ENCODE peak calls at places on chromosome 19, in eight cellular contexts. One of them, this sample, is unnamed.

GRCh38 chr19:6740589-6741348 is 1.3 kb downstream of the TRIP10 start:
- DNase-seq in dorsolateral prefrontal cortex: no peak
- DNase-seq in fibroblast of pulmonary artery: no peak
- DNase-seq in cardiac fibroblast: peak
- DNase-seq in endothelial cell: peak
- DNase-seq in adrenal gland: peak
- DNase-seq in PC-3: peak
- DNase-seq in foreskin fibroblast: peak
- DNase-seq in this sample: peak

GRCh38 chr19:40217921-40218890 is at the start of gene TTC9B:
- DNase-seq in endothelial cell: peak
- DNase-seq in cardiac fibroblast: no peak
- DNase-seq in adrenal gland: no peak
- DNase-seq in foreskin fibroblast: peak
- DNase-seq in fibroblast of pulmonary artery: no peak
- DNase-seq in dorsolateral prefrontal cortex: peak
- DNase-seq in PC-3: no peak
- DNase-seq in this sample: no peak

GRCh38 chr19:1699386-1699785 is 47.0 kb upstream of the TCF3 start:
- DNase-seq in fibroblast of pulmonary artery: no peak
- DNase-seq in PC-3: no peak
- DNase-seq in endothelial cell: no peak
- DNase-seq in cardiac fibroblast: no peak
- DNase-seq in adrenal gland: no peak
- DNase-seq in foreskin fibroblast: no peak
- DNase-seq in dorsolateral prefrontal cortex: no peak
- DNase-seq in this sample: no peak

GRCh38 chr19:3366761-3367571 is 583 bp downstream of the NFIC start:
- DNase-seq in PC-3: peak
- DNase-seq in endothelial cell: no peak
- DNase-seq in cardiac fibroblast: no peak
- DNase-seq in foreskin fibroblast: peak
- DNase-seq in fibroblast of pulmonary artery: no peak
- DNase-seq in adrenal gland: peak
- DNase-seq in dorsolateral prefrontal cortex: no peak
- DNase-seq in this sample: peak

GRCh38 chr19:13090511-13091231 is 12.0 kb downstream of the LYL1 start:
- DNase-seq in dorsolateral prefrontal cortex: no peak
- DNase-seq in foreskin fibroblast: no peak
- DNase-seq in cardiac fibroblast: no peak
- DNase-seq in endothelial cell: no peak
- DNase-seq in fibroblast of pulmonary artery: no peak
- DNase-seq in adrenal gland: no peak
- DNase-seq in PC-3: no peak
- DNase-seq in this sample: no peak

GRCh38 chr19:6589711-6590457 is 1.1 kb downstream of the CD70 start:
- DNase-seq in fibroblast of pulmonary artery: no peak
- DNase-seq in PC-3: no peak
- DNase-seq in endothelial cell: no peak
- DNase-seq in adrenal gland: no peak
- DNase-seq in dorsolateral prefrontal cortex: no peak
- DNase-seq in cardiac fibroblast: no peak
- DNase-seq in foreskin fibroblast: no peak
- DNase-seq in this sample: no peak

GRCh38 chr19:35398570-35398969 is 27.7 kb downstream of the GPR42 start:
- DNase-seq in adrenal gland: no peak
- DNase-seq in foreskin fibroblast: no peak
- DNase-seq in PC-3: no peak
- DNase-seq in dorsolateral prefrontal cortex: no peak
- DNase-seq in endothelial cell: no peak
- DNase-seq in cardiac fibroblast: no peak
- DNase-seq in fibroblast of pulmonary artery: no peak
- DNase-seq in this sample: no peak

GRCh38 chr19:14511245-14511625 is 7.0 kb downstream of the DNAJB1 start:
- DNase-seq in dorsolateral prefrontal cortex: no peak
- DNase-seq in adrenal gland: no peak
- DNase-seq in fibroblast of pulmonary artery: no peak
- DNase-seq in endothelial cell: no peak
- DNase-seq in cardiac fibroblast: no peak
- DNase-seq in PC-3: peak
- DNase-seq in foreskin fibroblast: no peak
- DNase-seq in this sample: no peak

GRCh38 chr19:1102407-1103106 is 1.2 kb upstream of the GPX4 start:
- DNase-seq in adrenal gland: peak
- DNase-seq in foreskin fibroblast: peak
- DNase-seq in PC-3: peak
- DNase-seq in endothelial cell: no peak
- DNase-seq in dorsolateral prefrontal cortex: no peak
- DNase-seq in cardiac fibroblast: peak
- DNase-seq in fibroblast of pulmonary artery: peak
- DNase-seq in this sample: peak

GRCh38 chr19:48510421-48511268 is 990 bp downstream of the LMTK3 start:
- DNase-seq in cardiac fibroblast: peak
- DNase-seq in adrenal gland: peak
- DNase-seq in dorsolateral prefrontal cortex: peak
- DNase-seq in fibroblast of pulmonary artery: peak
- DNase-seq in foreskin fibroblast: peak
- DNase-seq in endothelial cell: peak
- DNase-seq in PC-3: peak
- DNase-seq in this sample: peak

GRCh38 chr19:3121821-3122511 is 13.9 kb upstream of the GNA15 start:
- DNase-seq in adrenal gland: no peak
- DNase-seq in PC-3: no peak
- DNase-seq in fibroblast of pulmonary artery: no peak
- DNase-seq in cardiac fibroblast: no peak
- DNase-seq in dorsolateral prefrontal cortex: no peak
- DNase-seq in endothelial cell: no peak
- DNase-seq in foreskin fibroblast: no peak
- DNase-seq in this sample: no peak

GRCh38 chr19:35977446-35978222 is 17.4 kb upstream of the SDHAF1 start:
- DNase-seq in cardiac fibroblast: no peak
- DNase-seq in endothelial cell: peak
- DNase-seq in PC-3: no peak
- DNase-seq in dorsolateral prefrontal cortex: no peak
- DNase-seq in fibroblast of pulmonary artery: no peak
- DNase-seq in foreskin fibroblast: no peak
- DNase-seq in adrenal gland: no peak
- DNase-seq in this sample: peak

GRCh38 chr19:38079926-38080380 is 144.1 kb downstream of the DPF1 start:
- DNase-seq in dorsolateral prefrontal cortex: no peak
- DNase-seq in foreskin fibroblast: peak
- DNase-seq in cardiac fibroblast: peak
- DNase-seq in endothelial cell: no peak
- DNase-seq in adrenal gland: no peak
- DNase-seq in PC-3: peak
- DNase-seq in fibroblast of pulmonary artery: peak
- DNase-seq in this sample: peak

GRCh38 chr19:50330365-50331078 is 1.3 kb upstream of the KCNC3 start:
- DNase-seq in foreskin fibroblast: peak
- DNase-seq in dorsolateral prefrontal cortex: peak
- DNase-seq in fibroblast of pulmonary artery: peak
- DNase-seq in endothelial cell: no peak
- DNase-seq in cardiac fibroblast: peak
- DNase-seq in adrenal gland: peak
- DNase-seq in PC-3: peak
- DNase-seq in this sample: peak

GRCh38 chr19:58328999-58329398 is 2.2 kb downstream of the ZSCAN22 start:
- DNase-seq in dorsolateral prefrontal cortex: no peak
- DNase-seq in PC-3: peak
- DNase-seq in foreskin fibroblast: peak
- DNase-seq in fibroblast of pulmonary artery: no peak
- DNase-seq in endothelial cell: peak
- DNase-seq in cardiac fibroblast: no peak
- DNase-seq in adrenal gland: no peak
- DNase-seq in this sample: peak
- TF ChIP-seq CTCF in dorsolateral prefrontal cortex: no peak
- TF ChIP-seq CTCF in PC-3: peak
- TF ChIP-seq CTCF in foreskin fibroblast: no peak
- TF ChIP-seq CTCF in fibroblast of pulmonary artery: no peak
- TF ChIP-seq CTCF in endothelial cell: no peak
- TF ChIP-seq CTCF in cardiac fibroblast: no peak
- TF ChIP-seq CTCF in adrenal gland: no peak
- TF ChIP-seq CTCF in this sample: no peak

GRCh38 chr19:31073485-31074221 is 275.6 kb downstream of the TSHZ3 start:
- DNase-seq in PC-3: no peak
- DNase-seq in cardiac fibroblast: no peak
- DNase-seq in foreskin fibroblast: no peak
- DNase-seq in endothelial cell: no peak
- DNase-seq in dorsolateral prefrontal cortex: no peak
- DNase-seq in fibroblast of pulmonary artery: no peak
- DNase-seq in adrenal gland: no peak
- DNase-seq in this sample: no peak

GRCh38 chr19:31068268-31068667 is 281.0 kb downstream of the TSHZ3 start:
- DNase-seq in endothelial cell: no peak
- DNase-seq in PC-3: no peak
- DNase-seq in dorsolateral prefrontal cortex: no peak
- DNase-seq in foreskin fibroblast: no peak
- DNase-seq in adrenal gland: no peak
- DNase-seq in cardiac fibroblast: no peak
- DNase-seq in fibroblast of pulmonary artery: no peak
- DNase-seq in this sample: no peak

GRCh38 chr19:31071157-31071855 is 277.9 kb downstream of the TSHZ3 start:
- DNase-seq in dorsolateral prefrontal cortex: no peak
- DNase-seq in cardiac fibroblast: no peak
- DNase-seq in fibroblast of pulmonary artery: no peak
- DNase-seq in PC-3: no peak
- DNase-seq in endothelial cell: no peak
- DNase-seq in adrenal gland: no peak
- DNase-seq in foreskin fibroblast: no peak
- DNase-seq in this sample: no peak

GRCh38 chr19:31070676-31071075 is 278.6 kb downstream of the TSHZ3 start:
- DNase-seq in foreskin fibroblast: no peak
- DNase-seq in fibroblast of pulmonary artery: no peak
- DNase-seq in adrenal gland: no peak
- DNase-seq in PC-3: no peak
- DNase-seq in cardiac fibroblast: no peak
- DNase-seq in dorsolateral prefrontal cortex: no peak
- DNase-seq in endothelial cell: no peak
- DNase-seq in this sample: no peak

GRCh38 chr19:31070126-31070525 is 279.1 kb downstream of the TSHZ3 start:
- DNase-seq in cardiac fibroblast: no peak
- DNase-seq in endothelial cell: no peak
- DNase-seq in foreskin fibroblast: no peak
- DNase-seq in dorsolateral prefrontal cortex: no peak
- DNase-seq in adrenal gland: no peak
- DNase-seq in PC-3: no peak
- DNase-seq in fibroblast of pulmonary artery: no peak
- DNase-seq in this sample: no peak
- TF ChIP-seq CTCF in cardiac fibroblast: no peak
- TF ChIP-seq CTCF in endothelial cell: no peak
- TF ChIP-seq CTCF in foreskin fibroblast: no peak
- TF ChIP-seq CTCF in dorsolateral prefrontal cortex: no peak
- TF ChIP-seq CTCF in adrenal gland: no peak
- TF ChIP-seq CTCF in PC-3: no peak
- TF ChIP-seq CTCF in fibroblast of pulmonary artery: no peak
- TF ChIP-seq CTCF in this sample: no peak

DNA sequence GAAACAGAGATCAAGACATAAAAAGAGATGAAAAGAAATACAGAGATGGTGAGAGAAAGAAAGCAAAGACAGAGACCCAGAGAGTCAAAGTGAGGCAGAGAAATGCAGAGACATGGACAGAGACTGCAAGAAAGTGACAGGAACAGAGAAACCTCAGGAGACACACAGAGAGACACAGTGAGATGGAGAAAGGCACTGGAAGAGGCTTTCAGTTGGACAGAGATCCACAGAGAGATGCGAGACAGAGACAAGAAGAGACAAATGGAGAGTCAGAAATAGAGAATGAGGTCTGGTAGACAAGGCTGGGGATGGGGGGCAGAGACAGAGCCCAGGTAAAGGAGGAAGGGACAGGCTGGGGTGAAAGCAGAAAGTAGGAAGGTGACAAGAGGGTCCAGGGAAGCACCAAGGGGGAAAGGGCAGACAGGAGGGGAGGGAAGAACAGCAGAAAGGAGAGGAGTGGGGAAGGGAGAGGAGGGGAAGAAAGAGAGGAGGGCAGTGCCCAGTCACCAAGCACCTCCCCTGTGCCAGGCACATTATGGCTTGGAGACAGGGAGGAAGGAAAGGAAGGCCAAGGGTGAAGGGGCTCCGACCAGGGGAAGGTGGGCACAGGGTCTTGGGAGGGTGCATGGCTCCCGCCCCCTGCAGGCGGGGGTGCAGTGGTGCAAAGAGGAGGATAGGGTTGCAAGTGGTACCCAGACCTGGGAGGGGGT is 38.5 kb downstream of the DEDD2 start:
- DNase-seq in adrenal gland: no peak
- DNase-seq in cardiac fibroblast: no peak
- DNase-seq in foreskin fibroblast: no peak
- DNase-seq in dorsolateral prefrontal cortex: no peak
- DNase-seq in fibroblast of pulmonary artery: no peak
- DNase-seq in endothelial cell: peak
- DNase-seq in PC-3: no peak
- DNase-seq in this sample: peak
- TF ChIP-seq CTCF in adrenal gland: no peak
- TF ChIP-seq CTCF in cardiac fibroblast: peak
- TF ChIP-seq CTCF in foreskin fibroblast: peak
- TF ChIP-seq CTCF in dorsolateral prefrontal cortex: no peak
- TF ChIP-seq CTCF in fibroblast of pulmonary artery: peak
- TF ChIP-seq CTCF in endothelial cell: peak
- TF ChIP-seq CTCF in PC-3: peak
- TF ChIP-seq CTCF in this sample: no peak

GRCh38 chr19:10478476-10478875 is 24.7 kb downstream of the KEAP1 start:
- DNase-seq in dorsolateral prefrontal cortex: no peak
- DNase-seq in foreskin fibroblast: peak
- DNase-seq in adrenal gland: no peak
- DNase-seq in endothelial cell: no peak
- DNase-seq in PC-3: no peak
- DNase-seq in fibroblast of pulmonary artery: no peak
- DNase-seq in cardiac fibroblast: no peak
- DNase-seq in this sample: no peak

GRCh38 chr19:10473192-10473591 is 30.0 kb downstream of the KEAP1 start:
- DNase-seq in endothelial cell: no peak
- DNase-seq in cardiac fibroblast: no peak
- DNase-seq in dorsolateral prefrontal cortex: no peak
- DNase-seq in adrenal gland: no peak
- DNase-seq in PC-3: no peak
- DNase-seq in fibroblast of pulmonary artery: no peak
- DNase-seq in foreskin fibroblast: no peak
- DNase-seq in this sample: no peak

GRCh38 chr19:10474962-10475451 is 28.1 kb downstream of the KEAP1 start:
- DNase-seq in PC-3: no peak
- DNase-seq in endothelial cell: no peak
- DNase-seq in adrenal gland: no peak
- DNase-seq in dorsolateral prefrontal cortex: no peak
- DNase-seq in foreskin fibroblast: no peak
- DNase-seq in fibroblast of pulmonary artery: no peak
- DNase-seq in cardiac fibroblast: no peak
- DNase-seq in this sample: no peak

DNA sequence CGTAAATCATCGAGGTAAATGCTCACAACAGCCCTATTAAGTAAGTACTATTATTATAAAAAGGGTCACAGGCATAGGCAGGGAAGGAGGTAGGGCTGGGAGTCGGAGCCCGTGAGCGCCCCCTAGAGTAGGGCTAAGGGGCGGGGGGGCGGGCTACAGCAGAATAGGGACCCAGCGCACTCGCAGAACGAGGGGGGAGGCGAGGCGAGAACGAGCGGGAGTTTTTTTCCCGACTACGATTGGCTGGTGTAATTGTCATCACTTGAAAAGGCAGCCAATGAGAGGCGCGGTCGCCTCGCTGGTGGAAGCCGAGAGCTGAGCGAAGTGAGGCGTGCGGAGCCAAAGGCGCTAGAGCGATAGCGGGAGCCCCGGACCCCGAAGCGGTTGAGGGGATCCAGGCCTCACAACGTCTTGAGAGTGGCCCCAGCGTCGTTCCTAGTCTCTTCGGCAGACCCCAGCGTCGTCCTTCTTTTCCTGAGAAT is 24.2 kb downstream of the KEAP1 start:
- DNase-seq in foreskin fibroblast: peak
- DNase-seq in dorsolateral prefrontal cortex: peak
- DNase-seq in fibroblast of pulmonary artery: peak
- DNase-seq in adrenal gland: peak
- DNase-seq in cardiac fibroblast: peak
- DNase-seq in PC-3: peak
- DNase-seq in endothelial cell: peak
- DNase-seq in this sample: peak
- TF ChIP-seq CTCF in foreskin fibroblast: peak
- TF ChIP-seq CTCF in dorsolateral prefrontal cortex: peak
- TF ChIP-seq CTCF in fibroblast of pulmonary artery: peak
- TF ChIP-seq CTCF in adrenal gland: peak
- TF ChIP-seq CTCF in cardiac fibroblast: peak
- TF ChIP-seq CTCF in PC-3: peak
- TF ChIP-seq CTCF in endothelial cell: peak
- TF ChIP-seq CTCF in this sample: peak

This sample was measured in Calu3.